ENCODE peak calls at places on chromosomes 6 and 20, in eight cellular contexts. O is activated T-cell treated with anti-CD3 and anti-CD28 coated beads for 1 hour; J is cardiac muscle cell; B is stimulated activated CD8-positive, alpha-beta memory T cell treated with anti-CD3 and anti-CD28 coated beads, Interleukin-4, amount 100 ng/mL, for 24 hours; R is A549; P is RWPE1; N is retina; K is T-helper 17 cell. T is an unnamed sample.

GRCh38 chr6:26196846-26197683 is 109.8 kb downstream of the HFE start:
- DNase-seq in R (no peak), P (peak), N (peak), O (peak), B (peak), J (peak), K (peak), T (peak)

GRCh38 chr6:163349001-163349680 is 65.4 kb upstream of the QKI start:
- DNase-seq in J (no peak), P (no peak), N (no peak), O (no peak), B (no peak), K (no peak), R (no peak), T (no peak)

GRCh38 chr6:42307141-42307470 is 89.4 kb upstream of the MRPS10 start:
- DNase-seq in K (no peak), P (no peak), R (no peak), B (no peak), O (no peak), J (no peak), N (no peak), T (no peak)

GRCh38 chr20:61053487-61054277 is 198.4 kb upstream of the CDH4 start:
- DNase-seq in K (no peak), J (no peak), O (no peak), B (no peak), R (no peak), P (no peak), N (no peak), T (no peak)

GRCh38 chr20:24337074-24337473 is 132.4 kb upstream of the SYNDIG1 start:
- DNase-seq in J (no peak), N (no peak), P (no peak), O (no peak), B (no peak), K (no peak), R (no peak), T (peak)

GRCh38 chr6:135128268-135128914 is 52.7 kb upstream of the MYB start:
- DNase-seq in O (peak), K (no peak), B (peak), R (no peak), P (no peak), N (no peak), J (no peak), T (peak)

GRCh38 chr6:41505084-41506049 is 40.8 kb upstream of the FOXP4 start:
- DNase-seq in N (peak), O (no peak), R (no peak), K (no peak), P (peak), B (no peak), J (peak), T (no peak)

GRCh38 chr6:90326404-90327057 is 29.9 kb upstream of the BACH2 start:
- DNase-seq in J (no peak), N (no peak), O (no peak), K (no peak), R (no peak), P (no peak), B (no peak), T (no peak)

GRCh38 chr6:32047084-32047478 is 8.9 kb downstream of the CYP21A2 start:
- DNase-seq in R (no peak), J (no peak), N (peak), P (peak), K (no peak), B (no peak), O (no peak), T (no peak)

T was measured in NK-92 treated with Interleukin-12 subunit alpha and Interleukin-12 subunit beta, amount 100 ng/mL, for 24 hours.